ENCODE peak calls at places on chromosomes 13 and 19, in eight cellular contexts. I, D, Z, W, J, X, F and C are unnamed samples.

GRCh38 chr13:113182046-113182445 is 23.6 kb downstream of the PROZ start:
- DNase-seq in I (no peak), D (no peak), Z (no peak), W (no peak), J (no peak), X (no peak), F (no peak), C (no peak)

GRCh38 chr13:49021953-49022352 is 46.2 kb downstream of the FNDC3A start:
- DNase-seq in I (no peak), D (no peak), Z (no peak), W (no peak), J (no peak), X (no peak), F (no peak), C (no peak)

GRCh38 chr13:100304241-100304640 is 215.3 kb downstream of the PCCA start:
- DNase-seq in I (no peak), D (no peak), Z (no peak), W (no peak), J (peak), X (no peak), F (no peak), C (no peak)

GRCh38 chr19:16369664-16370576 is 45.3 kb downstream of the KLF2 start:
- DNase-seq in I (no peak), D (no peak), Z (no peak), W (no peak), J (no peak), X (peak), F (no peak), C (peak)

GRCh38 chr13:110283661-110284516 is 23.1 kb downstream of the COL4A1 start:
- DNase-seq in I (no peak), D (no peak), Z (no peak), W (no peak), J (no peak), X (no peak), F (no peak), C (no peak)

GRCh38 chr13:28313579-28313978 is 175.2 kb downstream of the PAN3 start:
- DNase-seq in I (no peak), D (peak), Z (no peak), W (no peak), J (no peak), X (no peak), F (no peak), C (no peak)

GRCh38 chr19:51460164-51460992 is 2.1 kb upstream of the SIGLEC8 start:
- DNase-seq in I (no peak), D (peak), Z (peak), W (no peak), J (no peak), X (no peak), F (no peak), C (no peak)

GRCh38 chr19:32041681-32042292 is 303.6 kb upstream of the ZNF507 start:
- DNase-seq in I (peak), D (peak), Z (peak), W (peak), J (no peak), X (no peak), F (no peak), C (no peak)

GRCh38 chr19:16595097-16595496 is 22.9 kb upstream of the SLC35E1 start:
- DNase-seq in I (no peak), D (no peak), Z (no peak), W (no peak), J (no peak), X (no peak), F (no peak), C (no peak)

GRCh38 chr13:48066310-48066989 is 28.5 kb downstream of the MED4 start:
- DNase-seq in I (no peak), D (no peak), Z (no peak), W (no peak), J (no peak), X (no peak), F (no peak), C (no peak)